ENCODE peak calls at places on chromosome 10, in four cellular contexts. C is choroid plexus epithelial cell; D is NCI-H446 treated with DMSO at 0.1 percent for 48 hours; J is CD8-positive, alpha-beta memory T cell. B is an unnamed sample.

GRCh38 chr10:87505366-87506113 is 847 bp downstream of the MINPP1 start:
- DNase-seq in J (peak), D (no peak), C (peak), B (no peak)

GRCh38 chr10:14782691-14783363 is 8.1 kb upstream of the FAM107B start:
- DNase-seq in J (no peak), D (no peak), C (no peak), B (no peak)

GRCh38 chr10:3231951-3232730 is 59.6 kb upstream of the PITRM1 start:
- DNase-seq in J (no peak), C (peak), D (no peak), B (no peak)

GRCh38 chr10:72784551-72785421 is 92.8 kb downstream of the MCU start:
- DNase-seq in J (no peak), C (peak), D (no peak), B (no peak)

GRCh38 chr10:14508725-14509124 is 178.0 kb upstream of the FRMD4A start:
- DNase-seq in C (no peak), J (no peak), D (no peak), B (no peak)

GRCh38 chr10:98460837-98461499 is 14.2 kb upstream of the HPS1 start:
- DNase-seq in C (peak), J (no peak), D (no peak), B (no peak)

GRCh38 chr10:3775671-3776551 is 9.1 kb downstream of the KLF6 start:
- DNase-seq in J (peak), D (no peak), C (peak), B (no peak)

GRCh38 chr10:76553700-76554470 is 1083.7 kb downstream of the KCNMA1 start:
- DNase-seq in J (no peak), D (no peak), C (no peak), B (no peak)

GRCh38 chr10:88999629-89000028 is 9.0 kb downstream of the FAS start:
- DNase-seq in C (no peak), J (no peak), D (no peak), B (no peak)

GRCh38 chr10:119336599-119336998 is 129.2 kb downstream of the GRK5 start:
- DNase-seq in D (no peak), C (no peak), J (no peak), B (no peak)

GRCh38 chr10:18545626-18546025 is 105.8 kb downstream of the NSUN6 start:
- DNase-seq in D (no peak), C (peak), J (no peak), B (no peak)

GRCh38 chr10:97539523-97540200 is 32.9 kb upstream of the ANKRD2 start:
- DNase-seq in C (peak), J (no peak), D (no peak), B (no peak)

GRCh38 chr10:69328346-69328687 is 50.0 kb downstream of the HK1 start:
- DNase-seq in C (no peak), J (no peak), D (no peak), B (no peak)

GRCh38 chr10:82943142-82943541 is 1068.1 kb downstream of the NRG3 start:
- DNase-seq in C (no peak), J (no peak), D (no peak), B (no peak)

B was measured in mesenteric fat pad.